ENCODE peak calls at places on chromosome 17, in nine cellular contexts. One of them, this sample, is unnamed.

GRCh38 chr17:36703860-36704266 is 102.5 kb downstream of the MRM1 start:
- DNase-seq in adrenal gland: no peak
- DNase-seq in heart right ventricle: peak; percentile 17
- DNase-seq in transverse colon: peak; percentile 32
- DNase-seq in colonic mucosa: peak; percentile 47
- DNase-seq in tibial artery: no peak
- DNase-seq in AG04450: no peak
- DNase-seq in breast epithelium: no peak
- DNase-seq in pancreas: peak; percentile 30
- DNase-seq in this sample: peak; percentile 67

GRCh38 chr17:80101946-80102706 is 745 bp downstream of the GAA start:
- DNase-seq in adrenal gland: peak; percentile 63
- DNase-seq in heart right ventricle: no peak
- DNase-seq in transverse colon: no peak
- DNase-seq in colonic mucosa: peak; percentile 29
- DNase-seq in tibial artery: no peak
- DNase-seq in AG04450: no peak
- DNase-seq in breast epithelium: no peak
- DNase-seq in pancreas: peak; percentile 33
- DNase-seq in this sample: no peak

GRCh38 chr17:74337834-74338500 is 11.9 kb downstream of the KIF19 start:
- DNase-seq in adrenal gland: no peak
- DNase-seq in heart right ventricle: no peak
- DNase-seq in transverse colon: no peak
- DNase-seq in colonic mucosa: no peak
- DNase-seq in tibial artery: no peak
- DNase-seq in AG04450: no peak
- DNase-seq in breast epithelium: no peak
- DNase-seq in pancreas: no peak
- DNase-seq in this sample: no peak

GRCh38 chr17:46876353-46876887 is 25.0 kb downstream of the WNT9B start:
- DNase-seq in adrenal gland: no peak
- DNase-seq in heart right ventricle: no peak
- DNase-seq in transverse colon: peak; percentile 75
- DNase-seq in colonic mucosa: peak; percentile 68
- DNase-seq in tibial artery: no peak
- DNase-seq in AG04450: no peak
- DNase-seq in breast epithelium: no peak
- DNase-seq in pancreas: peak; percentile 89
- DNase-seq in this sample: no peak

GRCh38 chr17:40458001-40458791 is 14.9 kb downstream of the IGFBP4 start:
- DNase-seq in adrenal gland: no peak
- DNase-seq in heart right ventricle: peak; percentile 38
- DNase-seq in transverse colon: no peak
- DNase-seq in colonic mucosa: no peak
- DNase-seq in tibial artery: no peak
- DNase-seq in AG04450: peak; percentile 67
- DNase-seq in breast epithelium: no peak
- DNase-seq in pancreas: no peak
- DNase-seq in this sample: no peak

GRCh38 chr17:309361-309888 is 43.2 kb downstream of the RPH3AL start:
- DNase-seq in adrenal gland: no peak
- DNase-seq in heart right ventricle: no peak
- DNase-seq in transverse colon: no peak
- DNase-seq in colonic mucosa: no peak
- DNase-seq in tibial artery: no peak
- DNase-seq in AG04450: no peak
- DNase-seq in breast epithelium: no peak
- DNase-seq in pancreas: peak; percentile 14
- DNase-seq in this sample: peak; percentile 49

GRCh38 chr17:27413295-27413694 is 43.0 kb upstream of the KSR1 start:
- DNase-seq in adrenal gland: no peak
- DNase-seq in heart right ventricle: no peak
- DNase-seq in transverse colon: no peak
- DNase-seq in colonic mucosa: no peak
- DNase-seq in tibial artery: no peak
- DNase-seq in AG04450: no peak
- DNase-seq in breast epithelium: no peak
- DNase-seq in pancreas: no peak
- DNase-seq in this sample: no peak

GRCh38 chr17:78127888-78128615 is 503 bp downstream of the TMC6 start:
- DNase-seq in adrenal gland: no peak
- DNase-seq in heart right ventricle: no peak
- DNase-seq in transverse colon: peak; percentile 51
- DNase-seq in colonic mucosa: peak; percentile 63
- DNase-seq in tibial artery: no peak
- DNase-seq in AG04450: no peak
- DNase-seq in breast epithelium: no peak
- DNase-seq in pancreas: no peak
- DNase-seq in this sample: no peak

GRCh38 chr17:61579961-61580360 is 11.1 kb downstream of the NACA2 start:
- DNase-seq in adrenal gland: no peak
- DNase-seq in heart right ventricle: no peak
- DNase-seq in transverse colon: no peak
- DNase-seq in colonic mucosa: no peak
- DNase-seq in tibial artery: no peak
- DNase-seq in AG04450: no peak
- DNase-seq in breast epithelium: no peak
- DNase-seq in pancreas: no peak
- DNase-seq in this sample: no peak

GRCh38 chr17:75680431-75680830 is 13.3 kb downstream of the SAP30BP start:
- DNase-seq in adrenal gland: no peak
- DNase-seq in heart right ventricle: no peak
- DNase-seq in transverse colon: no peak
- DNase-seq in colonic mucosa: no peak
- DNase-seq in tibial artery: no peak
- DNase-seq in AG04450: no peak
- DNase-seq in breast epithelium: no peak
- DNase-seq in pancreas: no peak
- DNase-seq in this sample: no peak

GRCh38 chr17:41434313-41434895 is 6.4 kb downstream of the KRT38 start:
- DNase-seq in adrenal gland: no peak
- DNase-seq in heart right ventricle: no peak
- DNase-seq in transverse colon: no peak
- DNase-seq in colonic mucosa: no peak
- DNase-seq in tibial artery: no peak
- DNase-seq in AG04450: no peak
- DNase-seq in breast epithelium: no peak
- DNase-seq in pancreas: no peak
- DNase-seq in this sample: no peak

GRCh38 chr17:66240013-66240412 is 10.8 kb upstream of the APOH start:
- DNase-seq in adrenal gland: no peak
- DNase-seq in heart right ventricle: no peak
- DNase-seq in transverse colon: no peak
- DNase-seq in colonic mucosa: no peak
- DNase-seq in tibial artery: no peak
- DNase-seq in AG04450: no peak
- DNase-seq in breast epithelium: no peak
- DNase-seq in pancreas: no peak
- DNase-seq in this sample: no peak

GRCh38 chr17:42266918-42267766 is 9.0 kb downstream of the STAT5B start:
- DNase-seq in adrenal gland: no peak
- DNase-seq in heart right ventricle: no peak
- DNase-seq in transverse colon: no peak
- DNase-seq in colonic mucosa: no peak
- DNase-seq in tibial artery: no peak
- DNase-seq in AG04450: peak; percentile 88
- DNase-seq in breast epithelium: no peak
- DNase-seq in pancreas: no peak
- DNase-seq in this sample: no peak

GRCh38 chr17:68468334-68468733 is 11.0 kb upstream of the WIPI1 start:
- DNase-seq in adrenal gland: no peak
- DNase-seq in heart right ventricle: peak; percentile 51
- DNase-seq in transverse colon: no peak
- DNase-seq in colonic mucosa: no peak
- DNase-seq in tibial artery: no peak
- DNase-seq in AG04450: no peak
- DNase-seq in breast epithelium: no peak
- DNase-seq in pancreas: no peak
- DNase-seq in this sample: no peak

GRCh38 chr17:40430272-40431230 is 12.7 kb upstream of the IGFBP4 start:
- DNase-seq in adrenal gland: peak; percentile 29
- DNase-seq in heart right ventricle: no peak
- DNase-seq in transverse colon: no peak
- DNase-seq in colonic mucosa: peak; percentile 16
- DNase-seq in tibial artery: peak; percentile 40
- DNase-seq in AG04450: no peak
- DNase-seq in breast epithelium: peak; percentile 12
- DNase-seq in pancreas: no peak
- DNase-seq in this sample: no peak

GRCh38 chr17:30554839-30555751 is 77.9 kb downstream of the GOSR1 start:
- DNase-seq in adrenal gland: peak; percentile 49
- DNase-seq in heart right ventricle: no peak
- DNase-seq in transverse colon: no peak
- DNase-seq in colonic mucosa: no peak
- DNase-seq in tibial artery: peak; percentile 49
- DNase-seq in AG04450: no peak
- DNase-seq in breast epithelium: no peak
- DNase-seq in pancreas: no peak
- DNase-seq in this sample: no peak

GRCh38 chr17:30559656-30560055 is 82.4 kb downstream of the GOSR1 start:
- DNase-seq in adrenal gland: no peak
- DNase-seq in heart right ventricle: no peak
- DNase-seq in transverse colon: no peak
- DNase-seq in colonic mucosa: no peak
- DNase-seq in tibial artery: no peak
- DNase-seq in AG04450: no peak
- DNase-seq in breast epithelium: peak; percentile 33
- DNase-seq in pancreas: no peak
- DNase-seq in this sample: no peak

GRCh38 chr17:30556374-30557332 is 79.4 kb downstream of the GOSR1 start:
- DNase-seq in adrenal gland: peak; percentile 39
- DNase-seq in heart right ventricle: no peak
- DNase-seq in transverse colon: no peak
- DNase-seq in colonic mucosa: no peak
- DNase-seq in tibial artery: peak; percentile 60
- DNase-seq in AG04450: no peak
- DNase-seq in breast epithelium: no peak
- DNase-seq in pancreas: no peak
- DNase-seq in this sample: no peak

GRCh38 chr17:30555942-30556341 is 78.7 kb downstream of the GOSR1 start:
- DNase-seq in adrenal gland: peak; percentile 28
- DNase-seq in heart right ventricle: no peak
- DNase-seq in transverse colon: no peak
- DNase-seq in colonic mucosa: no peak
- DNase-seq in tibial artery: no peak
- DNase-seq in AG04450: no peak
- DNase-seq in breast epithelium: no peak
- DNase-seq in pancreas: no peak
- DNase-seq in this sample: no peak

GRCh38 chr17:30558313-30559195 is 81.3 kb downstream of the GOSR1 start:
- DNase-seq in adrenal gland: no peak
- DNase-seq in heart right ventricle: no peak
- DNase-seq in transverse colon: no peak
- DNase-seq in colonic mucosa: no peak
- DNase-seq in tibial artery: peak; percentile 59
- DNase-seq in AG04450: no peak
- DNase-seq in breast epithelium: peak; percentile 30
- DNase-seq in pancreas: no peak
- DNase-seq in this sample: no peak
- H3K27me3 ChIP-seq in adrenal gland: no peaks in the 10 kb centered on the region
- H3K27me3 ChIP-seq in heart right ventricle: no peaks in the 10 kb centered on the region
- H3K27me3 ChIP-seq in transverse colon: no peaks in the 10 kb centered on the region
- H3K27me3 ChIP-seq in colonic mucosa: no peaks in the 10 kb centered on the region
- H3K27me3 ChIP-seq in tibial artery: no peaks in the 10 kb centered on the region
- H3K27me3 ChIP-seq in AG04450: peaks cover 29% of the 10 kb centered on the region
- H3K27me3 ChIP-seq in breast epithelium: no peaks in the 10 kb centered on the region
- H3K27me3 ChIP-seq in pancreas: no peaks in the 10 kb centered on the region
- H3K27me3 ChIP-seq in this sample: no peaks in the 10 kb centered on the region

GRCh38 chr17:49898547-49899490 is 51.0 kb upstream of the TAC4 start:
- DNase-seq in adrenal gland: peak; percentile 60
- DNase-seq in heart right ventricle: no peak
- DNase-seq in transverse colon: no peak
- DNase-seq in colonic mucosa: no peak
- DNase-seq in tibial artery: no peak
- DNase-seq in AG04450: no peak
- DNase-seq in breast epithelium: no peak
- DNase-seq in pancreas: no peak
- DNase-seq in this sample: no peak
- TF ChIP-seq CTCF in adrenal gland: peak; percentile 46
- TF ChIP-seq CTCF in heart right ventricle: no peak
- TF ChIP-seq CTCF in transverse colon: no peak
- TF ChIP-seq CTCF in colonic mucosa: no peak
- TF ChIP-seq CTCF in tibial artery: no peak
- TF ChIP-seq CTCF in AG04450: peak; percentile 11
- TF ChIP-seq CTCF in breast epithelium: no peak
- TF ChIP-seq CTCF in pancreas: no peak
- TF ChIP-seq CTCF in this sample: no peak

DNA sequence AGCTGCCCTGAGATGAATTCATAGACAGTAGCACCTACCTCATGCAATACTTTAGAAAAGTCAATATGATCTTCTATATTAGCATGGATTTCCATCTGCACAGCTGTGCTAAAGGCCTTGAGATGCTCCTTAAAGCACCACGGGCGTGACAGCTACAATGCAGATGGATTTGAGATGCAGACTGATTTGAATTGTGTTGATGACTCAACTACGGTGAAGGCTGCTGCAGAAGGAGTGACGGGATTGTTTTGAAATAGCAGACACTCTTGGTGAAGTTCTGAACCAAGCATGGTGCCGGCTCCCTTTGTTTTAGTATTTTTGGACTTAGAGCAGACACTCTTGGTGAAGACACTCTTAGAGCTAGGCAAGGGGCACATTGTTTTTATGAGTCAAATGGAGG is 88.2 kb downstream of the SPECC1 start:
- DNase-seq in adrenal gland: peak; percentile 15
- DNase-seq in heart right ventricle: no peak
- DNase-seq in transverse colon: no peak
- DNase-seq in colonic mucosa: no peak
- DNase-seq in tibial artery: no peak
- DNase-seq in AG04450: no peak
- DNase-seq in breast epithelium: no peak
- DNase-seq in pancreas: no peak
- DNase-seq in this sample: no peak
- H3K27me3 ChIP-seq in adrenal gland: no peaks in the 10 kb centered on the region
- H3K27me3 ChIP-seq in heart right ventricle: peaks cover under 1% of the 10 kb centered on the region
- H3K27me3 ChIP-seq in transverse colon: no peaks in the 10 kb centered on the region
- H3K27me3 ChIP-seq in colonic mucosa: no peaks in the 10 kb centered on the region
- H3K27me3 ChIP-seq in tibial artery: no peaks in the 10 kb centered on the region
- H3K27me3 ChIP-seq in AG04450: peaks cover 14% of the 10 kb centered on the region
- H3K27me3 ChIP-seq in breast epithelium: no peaks in the 10 kb centered on the region
- H3K27me3 ChIP-seq in pancreas: no peaks in the 10 kb centered on the region
- H3K27me3 ChIP-seq in this sample: peaks cover 3% of the 10 kb centered on the region

DNA sequence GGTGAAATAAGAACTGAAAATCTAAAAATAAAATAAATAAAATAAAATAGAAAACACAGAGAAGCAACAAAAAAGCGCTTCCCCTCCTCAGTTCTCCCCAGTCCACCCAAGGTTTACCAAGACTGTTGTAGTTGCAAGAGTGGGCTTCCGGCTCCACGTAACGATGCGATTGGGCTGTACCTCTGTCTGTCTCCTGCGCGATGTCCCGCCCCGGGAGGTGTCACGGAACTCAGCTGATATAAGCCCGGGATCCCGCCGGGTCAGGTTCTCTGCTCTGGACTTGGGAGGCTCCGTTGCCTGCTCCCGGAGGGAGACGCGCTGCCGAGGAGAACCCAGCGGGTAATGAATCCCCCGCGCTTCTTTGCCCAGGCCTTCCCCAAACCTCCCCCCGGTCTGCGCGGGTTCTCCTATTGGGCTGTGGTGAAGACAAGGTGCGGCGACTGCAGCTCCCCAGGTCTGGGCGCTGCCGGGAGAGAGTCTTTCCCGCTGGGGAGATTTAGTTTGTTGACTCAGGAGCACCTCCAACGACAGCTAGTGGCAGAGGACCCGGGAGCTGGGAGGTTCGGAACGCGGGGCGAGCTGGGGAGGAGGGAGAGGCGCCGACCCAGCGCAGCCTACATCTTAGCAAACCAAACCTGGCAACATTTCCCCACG is at the start of gene SLFN5:
- DNase-seq in adrenal gland: peak; percentile 98
- DNase-seq in heart right ventricle: peak; percentile 95
- DNase-seq in transverse colon: peak; percentile 96
- DNase-seq in colonic mucosa: peak; percentile 96
- DNase-seq in tibial artery: peak; percentile 98
- DNase-seq in AG04450: peak; percentile 87
- DNase-seq in breast epithelium: peak; percentile 96
- DNase-seq in pancreas: peak; percentile 93
- DNase-seq in this sample: peak; percentile 93
- TF ChIP-seq CTCF in adrenal gland: no peak
- TF ChIP-seq CTCF in heart right ventricle: no peak
- TF ChIP-seq CTCF in transverse colon: no peak
- TF ChIP-seq CTCF in colonic mucosa: no peak
- TF ChIP-seq CTCF in tibial artery: no peak
- TF ChIP-seq CTCF in AG04450: no peak
- TF ChIP-seq CTCF in breast epithelium: no peak
- TF ChIP-seq CTCF in pancreas: no peak
- TF ChIP-seq CTCF in this sample: no peak